ENCODE peak calls at places on chromosomes 12 and 14, in four cellular contexts. X is brain microvascular endothelial cell; F is CD4-positive, CD25-positive, alpha-beta regulatory T cell; B is sigmoid colon. V is an unnamed sample.

GRCh38 chr12:123389560-123390351 is 5.8 kb downstream of the KMT5A start:
- DNase-seq in X (no peak), F (no peak), B (peak; percentile 68), V (no peak)

GRCh38 chr14:76985540-76986260 is 42.8 kb downstream of the IRF2BPL start:
- DNase-seq in X (peak; percentile 43), F (no peak), B (no peak), V (peak; percentile 29)

GRCh38 chr12:78584695-78585094 is 279.9 kb upstream of the SYT1 start:
- DNase-seq in X (no peak), F (no peak), B (no peak), V (no peak)

GRCh38 chr12:123089631-123090353 is 61.1 kb downstream of the PITPNM2 start:
- DNase-seq in X (peak; percentile 96), F (no peak), B (no peak), V (peak; percentile 99)

GRCh38 chr12:42135264-42135814 is 9.3 kb downstream of the GXYLT1 start:
- DNase-seq in X (peak; percentile 11), F (no peak), B (no peak), V (peak; percentile 73)

GRCh38 chr12:93115646-93116045 is 186.6 kb upstream of the EEA1 start:
- DNase-seq in X (no peak), F (no peak), B (no peak), V (no peak)

GRCh38 chr12:27807063-27807703 is 27.1 kb upstream of the MANSC4 start:
- DNase-seq in X (no peak), F (peak; percentile 28), B (no peak), V (no peak)

GRCh38 chr14:87990687-87991086 is 2.3 kb downstream of the GALC start:
- DNase-seq in X (no peak), F (no peak), B (no peak), V (no peak)

GRCh38 chr12:120702629-120703028 is 7.6 kb upstream of the UNC119B start:
- DNase-seq in X (no peak), F (no peak), B (no peak), V (no peak)

GRCh38 chr12:55885113-55885512 is 42.4 kb upstream of the MMP19 start:
- DNase-seq in X (no peak), F (no peak), B (no peak), V (no peak)

GRCh38 chr12:112843272-112843671 is 51.7 kb downstream of the RPH3A start:
- DNase-seq in X (peak; percentile 40), F (no peak), B (no peak), V (no peak)

GRCh38 chr14:103085106-103086091 is 1.4 kb downstream of the LBHD2 start:
- DNase-seq in X (no peak), F (no peak), B (no peak), V (no peak)

GRCh38 chr12:67916266-67916970 is 72.8 kb upstream of the IFNG-AS1 start:
- DNase-seq in X (no peak), F (no peak), B (no peak), V (peak; percentile 17)

GRCh38 chr14:105317546-105317945 is 3.0 kb downstream of the PACS2 start:
- DNase-seq in X (no peak), F (no peak), B (no peak), V (peak; percentile 49)
- H3K4me3 ChIP-seq in X (no peak overlapping the region), F (no peak overlapping the region), B (no peak overlapping the region), V (no peak overlapping the region)

DNA sequence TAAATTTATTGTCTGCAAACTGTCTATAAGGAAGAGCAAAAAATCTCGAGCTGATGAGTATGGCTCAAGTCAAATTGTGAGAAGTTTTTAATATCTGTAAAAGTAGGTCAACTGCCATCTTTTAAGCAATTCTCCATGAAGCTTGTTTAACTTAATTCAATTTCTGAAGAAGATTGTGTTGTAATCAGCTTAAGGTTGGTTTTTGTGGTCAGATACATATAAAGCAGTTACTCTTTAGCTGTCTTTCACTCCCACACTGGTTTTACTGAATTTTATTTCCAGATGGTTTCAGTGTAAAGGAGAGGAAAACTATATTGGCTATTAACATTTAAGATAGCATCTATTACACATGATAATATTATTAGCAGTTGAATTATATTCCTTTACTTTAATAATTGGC is 1165.1 kb downstream of the SLC16A7 start:
- DNase-seq in X (no peak), F (no peak), B (no peak), V (no peak)
- H3K4me3 ChIP-seq in X (no peak overlapping the region), F (no peak overlapping the region), B (no peak overlapping the region), V (no peak overlapping the region)

GRCh38 chr14:23319746-23320583 is 1.3 kb upstream of the PABPN1 start:
- DNase-seq in X (no peak), F (no peak), B (peak; percentile 74), V (no peak)

GRCh38 chr14:23323838-23324454 is 2.7 kb downstream of the PABPN1 start:
- DNase-seq in X (no peak), F (no peak), B (no peak), V (no peak)

GRCh38 chr14:23321572-23322547 is 603 bp downstream of the PABPN1 start:
- DNase-seq in X (peak; percentile 46), F (peak; percentile 26), B (peak; percentile 81), V (peak; percentile 37)

GRCh38 chr14:23322568-23323517 is 1.6 kb downstream of the PABPN1 start:
- DNase-seq in X (no peak), F (no peak), B (no peak), V (no peak)

GRCh38 chr14:23320584-23321571 is at the start of gene PABPN1:
- DNase-seq in X (peak; percentile 100), F (peak; percentile 99), B (peak; percentile 100), V (peak; percentile 99)
- H3K4me3 ChIP-seq in X (peak within 1 kb of the TSS; percentile 86), F (peak within 1 kb of the TSS; percentile 89), B (peak within 1 kb of the TSS; percentile 99), V (peak within 1 kb of the TSS; percentile 87)

GRCh38 chr12:47733142-47733541 is 7.9 kb upstream of the ENDOU start:
- DNase-seq in X (no peak), F (no peak), B (no peak), V (no peak)

GRCh38 chr12:47730341-47730744 is 5.1 kb upstream of the ENDOU start:
- DNase-seq in X (no peak), F (no peak), B (no peak), V (no peak)

GRCh38 chr12:47732504-47732903 is 7.2 kb upstream of the ENDOU start:
- DNase-seq in X (no peak), F (no peak), B (no peak), V (no peak)

GRCh38 chr12:47729233-47729632 is 3.9 kb upstream of the ENDOU start:
- DNase-seq in X (no peak), F (no peak), B (no peak), V (no peak)

DNA sequence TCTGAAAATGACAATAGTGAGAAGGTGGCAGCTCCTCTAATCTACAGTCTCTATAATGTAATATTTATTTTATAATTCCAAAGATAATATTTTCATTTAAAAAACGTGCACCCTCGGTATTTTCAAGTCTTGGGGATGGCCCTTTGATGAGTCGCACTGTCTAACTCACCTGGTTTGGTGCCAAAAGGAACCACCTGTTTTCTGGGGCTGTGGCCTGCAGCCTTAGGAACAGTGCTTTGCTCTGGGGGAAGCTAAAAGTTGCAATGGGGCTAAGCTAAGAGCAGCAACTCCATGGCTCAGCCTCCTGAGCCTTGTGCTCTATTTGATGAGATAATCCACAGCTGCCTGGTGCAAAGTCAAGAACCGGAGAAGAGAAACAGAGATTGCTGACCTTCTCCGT is 6.4 kb upstream of the ENDOU start:
- DNase-seq in X (no peak), F (no peak), B (no peak), V (no peak)
- H3K4me3 ChIP-seq in X (no peak overlapping the region), F (no peak overlapping the region), B (no peak overlapping the region), V (no peak overlapping the region)

V was measured in astrocyte.